ENCODE peak calls at places on chromosomes 13 and 19, in four cellular contexts. K is H1, J is K562, G is GM12878. F is an unnamed sample.

GRCh38 chr19:43465468-43466120 is at the start of gene LYPD3:
- DNase-seq in J (no peak), G (no peak), K (no peak), F (no peak)

GRCh38 chr19:5287066-5287465 is 53.5 kb downstream of the PTPRS start:
- DNase-seq in J (no peak), G (peak), K (no peak), F (no peak)

GRCh38 chr19:5667751-5668271 is 12.5 kb downstream of the MICOS13 start:
- DNase-seq in G (no peak), K (peak), J (no peak), F (no peak)

GRCh38 chr13:60335531-60335930 is 61.5 kb upstream of the TDRD3 start:
- DNase-seq in J (no peak), G (no peak), K (no peak), F (no peak)

GRCh38 chr19:47109541-47110375 is 3.8 kb downstream of the ZC3H4 start:
- DNase-seq in G (no peak), J (peak), K (no peak), F (no peak)

GRCh38 chr19:6767357-6768235 is at the start of gene SH2D3A:
- DNase-seq in G (peak), K (peak), J (peak), F (peak)

GRCh38 chr13:24076124-24076523 is 84.4 kb upstream of the SPATA13 start:
- DNase-seq in K (no peak), J (no peak), G (no peak), F (no peak)

GRCh38 chr19:39498262-39499081 is at the start of gene DLL3:
- DNase-seq in G (no peak), J (peak), K (no peak), F (peak)

GRCh38 chr19:47045867-47046470 is 2.5 kb downstream of the TMEM160 start:
- DNase-seq in J (no peak), K (no peak), G (no peak), F (no peak)

GRCh38 chr19:3433313-3433712 is 47.0 kb downstream of the SMIM24 start:
- DNase-seq in K (no peak), J (no peak), G (no peak), F (no peak)

GRCh38 chr13:113550453-113550852 is 34.1 kb upstream of the TFDP1 start:
- DNase-seq in G (no peak), K (no peak), J (no peak), F (no peak)

GRCh38 chr13:52664269-52664668 is 11.6 kb downstream of the SUGT1 start:
- DNase-seq in G (no peak), K (no peak), J (no peak), F (no peak)

GRCh38 chr19:15317392-15318011 is 14.8 kb downstream of the BRD4 start:
- DNase-seq in G (no peak), J (no peak), K (no peak), F (no peak)

GRCh38 chr13:84616864-84617263 is 734.6 kb upstream of the SLITRK1 start:
- DNase-seq in G (no peak), J (no peak), K (no peak), F (no peak)

GRCh38 chr19:7729211-7729610 is 2.7 kb downstream of the CLEC4G start:
- DNase-seq in K (no peak), J (peak), G (no peak), F (no peak)

GRCh38 chr19:13788991-13789390 is 6.3 kb upstream of the ZSWIM4 start:
- DNase-seq in G (no peak), J (no peak), K (no peak), F (no peak)

GRCh38 chr19:18160792-18161690 is 8.1 kb downstream of the PIK3R2 start:
- DNase-seq in J (peak), G (no peak), K (no peak), F (peak)
- TF ChIP-seq NRF1 in J (no peak), G (no peak), K (no peak), F (peak)

GRCh38 chr19:55179570-55180484 is at the start of gene SYT5:
- DNase-seq in K (no peak), G (no peak), J (peak), F (peak)
- TF ChIP-seq NRF1 in K (no peak), G (no peak), J (peak), F (no peak)

DNA sequence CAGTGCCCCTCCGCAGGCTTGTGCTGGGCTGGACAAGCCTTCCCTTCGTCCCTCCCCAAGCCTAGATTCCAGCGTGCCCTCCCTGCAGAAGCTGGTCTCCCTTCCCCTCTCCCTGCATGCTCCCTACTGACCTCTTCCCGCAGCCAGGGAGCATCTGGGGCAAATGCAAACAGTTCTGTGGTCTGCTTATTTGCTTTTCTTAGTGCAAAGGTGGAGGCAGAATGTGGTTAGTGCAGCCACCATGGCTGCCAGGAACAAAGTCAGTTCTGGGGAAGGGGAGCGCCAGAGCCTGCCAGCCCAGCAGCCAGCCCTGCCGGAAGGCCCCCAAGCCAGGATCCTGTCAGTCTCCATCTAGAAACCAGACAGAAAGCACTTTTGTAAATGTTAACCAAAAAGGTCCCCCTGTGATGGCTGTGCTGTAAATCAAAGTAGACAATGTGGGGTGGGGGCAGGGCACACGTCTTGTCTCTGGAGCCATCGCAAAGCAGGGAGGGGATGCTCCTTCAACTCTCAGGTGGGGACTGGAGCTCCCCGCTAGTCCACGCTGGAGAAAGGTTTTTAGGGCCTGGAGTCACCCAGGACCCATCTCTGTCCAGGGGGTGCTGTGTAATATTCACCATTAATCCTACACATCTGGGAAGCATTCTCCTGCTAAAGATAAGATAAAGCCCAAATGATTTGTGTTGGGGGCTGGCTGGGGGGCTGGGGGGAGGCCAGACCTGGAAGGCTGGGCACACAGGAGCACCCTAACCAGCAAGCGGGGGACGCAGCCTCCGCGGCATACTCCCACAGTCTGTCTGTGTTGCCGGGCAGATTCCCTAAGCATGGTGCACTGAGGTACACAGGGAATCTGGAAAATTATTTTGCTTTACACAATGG is 30.9 kb downstream of the SERP2 start:
- DNase-seq in K (no peak), J (no peak), G (no peak), F (peak)
- TF ChIP-seq NRF1 in K (no peak), J (no peak), G (no peak), F (no peak)

GRCh38 chr19:33219261-33219812 is 6.3 kb downstream of the SLC7A10 start:
- DNase-seq in J (peak), G (no peak), K (no peak), F (no peak)
- TF ChIP-seq NRF1 in J (no peak), G (no peak), K (no peak), F (no peak)

DNA sequence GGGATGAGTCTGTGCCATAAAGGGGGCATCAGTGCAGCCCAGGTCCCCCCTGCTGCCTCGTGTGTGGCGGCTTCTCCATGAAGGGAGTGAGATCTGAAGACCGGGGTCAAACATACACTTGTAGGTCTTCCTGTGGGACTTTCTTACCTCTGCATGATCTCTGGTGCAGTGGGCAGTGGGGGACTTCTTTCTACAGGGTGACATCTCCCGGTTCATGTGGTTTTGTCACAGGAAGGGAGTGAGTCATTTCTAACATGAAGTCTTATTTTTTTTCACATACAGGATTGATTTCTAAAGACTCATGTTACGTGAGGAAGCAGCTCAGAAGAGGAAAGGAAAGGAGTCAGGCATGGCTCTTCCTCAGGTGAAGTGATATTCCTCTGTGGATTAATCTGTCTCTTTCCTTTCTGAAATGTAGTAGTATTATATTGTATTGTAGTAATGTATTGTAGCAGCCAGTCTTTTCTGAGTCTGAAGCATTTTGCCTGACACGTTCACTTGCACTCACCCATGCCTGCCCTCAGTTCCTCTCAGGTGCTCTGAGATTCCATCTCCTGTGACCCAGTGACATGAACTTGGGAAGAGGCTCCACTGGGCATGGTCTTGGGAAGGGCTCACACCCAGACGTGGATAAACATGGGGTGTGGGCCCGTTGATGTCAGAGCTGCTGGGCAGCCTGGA is 15.7 kb downstream of the ZNF808 start:
- DNase-seq in G (peak), K (no peak), J (no peak), F (no peak)
- TF ChIP-seq NRF1 in G (no peak), K (no peak), J (no peak), F (no peak)

GRCh38 chr13:25231537-25231936 is 55.8 kb downstream of the MTMR6 start:
- DNase-seq in J (peak), G (no peak), K (no peak), F (no peak)
- TF ChIP-seq NRF1 in J (no peak), G (no peak), K (no peak), F (no peak)

F was measured in SK-N-SH.